ENCODE peak calls at places on chromosomes 6 and 20, in eight cellular contexts. One of them, this sample, is unnamed.

GRCh38 chr20:10291564-10292240 is 73.1 kb downstream of the SNAP25 start:
- DNase-seq in activated effector memory CD4-positive, alpha-beta T cell treated with anti-CD3 and anti-CD28 coated beads, Interleukin-2, amount 50 U/mL, for 16 hours: no peak
- DNase-seq in AG08396: no peak
- DNase-seq in A549: no peak
- DNase-seq in cardiac fibroblast: no peak
- DNase-seq in ACHN: no peak
- DNase-seq in glutamatergic neuron: no peak
- DNase-seq in CD14-positive monocyte: no peak
- DNase-seq in this sample: no peak

GRCh38 chr6:75275067-75275466 is 9.5 kb downstream of the TMEM30A start:
- DNase-seq in glutamatergic neuron: no peak
- DNase-seq in activated effector memory CD4-positive, alpha-beta T cell treated with anti-CD3 and anti-CD28 coated beads, Interleukin-2, amount 50 U/mL, for 16 hours: no peak
- DNase-seq in CD14-positive monocyte: no peak
- DNase-seq in ACHN: no peak
- DNase-seq in cardiac fibroblast: peak; percentile 24
- DNase-seq in AG08396: peak; percentile 23
- DNase-seq in A549: no peak
- DNase-seq in this sample: no peak

GRCh38 chr20:4014031-4014474 is 1.3 kb downstream of the RNF24 start:
- DNase-seq in ACHN: peak; percentile 70
- DNase-seq in A549: peak; percentile 73
- DNase-seq in cardiac fibroblast: peak; percentile 90
- DNase-seq in CD14-positive monocyte: no peak
- DNase-seq in glutamatergic neuron: no peak
- DNase-seq in AG08396: peak; percentile 55
- DNase-seq in activated effector memory CD4-positive, alpha-beta T cell treated with anti-CD3 and anti-CD28 coated beads, Interleukin-2, amount 50 U/mL, for 16 hours: no peak
- DNase-seq in this sample: peak; percentile 56

GRCh38 chr6:3786131-3786530 is 34.6 kb upstream of the PXDC1 start:
- DNase-seq in ACHN: no peak
- DNase-seq in A549: no peak
- DNase-seq in cardiac fibroblast: no peak
- DNase-seq in CD14-positive monocyte: no peak
- DNase-seq in activated effector memory CD4-positive, alpha-beta T cell treated with anti-CD3 and anti-CD28 coated beads, Interleukin-2, amount 50 U/mL, for 16 hours: no peak
- DNase-seq in glutamatergic neuron: no peak
- DNase-seq in AG08396: no peak
- DNase-seq in this sample: no peak

GRCh38 chr6:3960754-3961361 is 111.7 kb downstream of the FAM50B start:
- DNase-seq in A549: no peak
- DNase-seq in ACHN: no peak
- DNase-seq in glutamatergic neuron: no peak
- DNase-seq in AG08396: no peak
- DNase-seq in cardiac fibroblast: no peak
- DNase-seq in activated effector memory CD4-positive, alpha-beta T cell treated with anti-CD3 and anti-CD28 coated beads, Interleukin-2, amount 50 U/mL, for 16 hours: no peak
- DNase-seq in CD14-positive monocyte: no peak
- DNase-seq in this sample: no peak

GRCh38 chr6:105359419-105360366 is 43.2 kb downstream of the PREP start:
- DNase-seq in activated effector memory CD4-positive, alpha-beta T cell treated with anti-CD3 and anti-CD28 coated beads, Interleukin-2, amount 50 U/mL, for 16 hours: no peak
- DNase-seq in CD14-positive monocyte: no peak
- DNase-seq in glutamatergic neuron: no peak
- DNase-seq in AG08396: peak; percentile 75
- DNase-seq in cardiac fibroblast: peak; percentile 87
- DNase-seq in A549: peak; percentile 7
- DNase-seq in ACHN: peak; percentile 84
- DNase-seq in this sample: no peak

GRCh38 chr20:327946-328563 is 2.7 kb downstream of the SOX12 start:
- DNase-seq in A549: no peak
- DNase-seq in glutamatergic neuron: no peak
- DNase-seq in activated effector memory CD4-positive, alpha-beta T cell treated with anti-CD3 and anti-CD28 coated beads, Interleukin-2, amount 50 U/mL, for 16 hours: no peak
- DNase-seq in ACHN: no peak
- DNase-seq in AG08396: no peak
- DNase-seq in CD14-positive monocyte: no peak
- DNase-seq in cardiac fibroblast: peak; percentile 21
- DNase-seq in this sample: no peak

GRCh38 chr20:41436679-41437078 is 70.1 kb upstream of the EMILIN3 start:
- DNase-seq in CD14-positive monocyte: no peak
- DNase-seq in A549: no peak
- DNase-seq in ACHN: peak; percentile 54
- DNase-seq in activated effector memory CD4-positive, alpha-beta T cell treated with anti-CD3 and anti-CD28 coated beads, Interleukin-2, amount 50 U/mL, for 16 hours: no peak
- DNase-seq in AG08396: no peak
- DNase-seq in cardiac fibroblast: peak; percentile 58
- DNase-seq in glutamatergic neuron: no peak
- DNase-seq in this sample: no peak

GRCh38 chr6:98885330-98885729 is 51.0 kb downstream of the POU3F2 start:
- DNase-seq in ACHN: no peak
- DNase-seq in activated effector memory CD4-positive, alpha-beta T cell treated with anti-CD3 and anti-CD28 coated beads, Interleukin-2, amount 50 U/mL, for 16 hours: no peak
- DNase-seq in A549: no peak
- DNase-seq in cardiac fibroblast: no peak
- DNase-seq in CD14-positive monocyte: no peak
- DNase-seq in AG08396: no peak
- DNase-seq in glutamatergic neuron: no peak
- DNase-seq in this sample: no peak